ENCODE peak calls at places on chromosomes 4 and X, in nine cellular contexts. K, T, C, B, J, M, A, Y and W are unnamed samples.

GRCh38 chrX:856901-857300 is 226.3 kb downstream of the SHOX start:
- DNase-seq in Y (no peak), T (no peak), J (no peak), A (no peak), K (no peak), M (no peak), B (no peak), C (no peak), W (no peak)

GRCh38 chr4:121551271-121551670 is 145.5 kb downstream of the ANXA5 start:
- DNase-seq in C (peak), Y (peak), M (no peak), T (no peak), K (no peak), A (no peak), B (no peak), J (no peak), W (no peak)

GRCh38 chr4:183657564-183657963 is 1.4 kb downstream of the RWDD4 start:
- DNase-seq in C (no peak), Y (no peak), J (no peak), A (no peak), T (no peak), M (no peak), B (no peak), K (peak), W (peak)

GRCh38 chr4:156931267-156931666 is 40.3 kb downstream of the PDGFC start:
- DNase-seq in J (no peak), K (no peak), T (no peak), B (no peak), Y (peak), M (no peak), C (peak), A (no peak), W (no peak)

GRCh38 chrX:9626379-9626778 is 139.3 kb downstream of the GPR143 start:
- DNase-seq in T (no peak), J (no peak), A (no peak), B (no peak), K (no peak), Y (no peak), M (no peak), C (no peak), W (no peak)

GRCh38 chr4:12421364-12421763 is 992.7 kb upstream of the HS3ST1 start:
- DNase-seq in C (peak), J (no peak), A (no peak), K (no peak), B (no peak), Y (no peak), M (no peak), T (no peak), W (no peak)

GRCh38 chr4:48112017-48112667 is 21.9 kb downstream of the TXK start:
- DNase-seq in T (no peak), Y (peak), A (no peak), K (no peak), B (no peak), J (no peak), M (no peak), C (peak), W (no peak)

GRCh38 chrX:31604629-31605221 is 532.9 kb upstream of the FTHL17 start:
- DNase-seq in T (no peak), A (no peak), Y (no peak), C (no peak), B (no peak), K (no peak), M (no peak), J (no peak), W (peak)

GRCh38 chrX:17266171-17266570 is 108.8 kb upstream of the NHS start:
- DNase-seq in B (no peak), T (no peak), Y (no peak), K (no peak), J (no peak), M (no peak), C (peak), A (no peak), W (no peak)

GRCh38 chr4:169847171-169847570 is 89.4 kb upstream of the HPF1 start:
- DNase-seq in T (no peak), C (no peak), Y (no peak), A (no peak), B (no peak), K (no peak), J (no peak), M (no peak), W (no peak)

GRCh38 chr4:105451346-105451745 is 22.5 kb downstream of the PPA2 start:
- DNase-seq in Y (no peak), J (no peak), C (no peak), M (no peak), B (no peak), A (no peak), T (no peak), K (no peak), W (no peak)

GRCh38 chr4:21763865-21764264 is 184.7 kb downstream of the KCNIP4 start:
- DNase-seq in Y (no peak), M (no peak), C (no peak), A (no peak), K (no peak), T (no peak), J (no peak), B (no peak), W (no peak)

GRCh38 chrX:45697591-45697990 is 496.9 kb upstream of the DIPK2B start:
- DNase-seq in J (no peak), T (no peak), C (peak), Y (peak), K (no peak), M (no peak), A (no peak), B (no peak), W (no peak)

GRCh38 chr4:36269116-36269515 is 12.3 kb upstream of the DTHD1 start:
- DNase-seq in T (no peak), K (no peak), M (no peak), C (no peak), J (no peak), Y (no peak), A (no peak), B (no peak), W (peak)

GRCh38 chr4:82744284-82744963 is 54.2 kb downstream of the SCD5 start:
- DNase-seq in J (no peak), A (no peak), K (no peak), Y (no peak), C (peak), B (no peak), T (no peak), M (no peak), W (no peak)

GRCh38 chr4:71195932-71196331 is 142.9 kb upstream of the SLC4A4 start:
- DNase-seq in A (no peak), C (no peak), Y (peak), M (no peak), B (no peak), J (no peak), K (no peak), T (no peak), W (no peak)

GRCh38 chrX:37912286-37912685 is 64.9 kb upstream of the DYNLT3 start:
- DNase-seq in A (no peak), J (no peak), T (no peak), Y (no peak), M (no peak), B (no peak), C (peak), K (no peak), W (no peak)

GRCh38 chr4:4655011-4655410 is 113.2 kb upstream of the STX18 start:
- DNase-seq in M (no peak), B (no peak), J (no peak), C (no peak), T (no peak), A (no peak), Y (no peak), K (no peak), W (no peak)

GRCh38 chr4:148565801-148566200 is 123.6 kb upstream of the NR3C2 start:
- DNase-seq in C (no peak), M (no peak), B (no peak), J (no peak), A (no peak), K (no peak), Y (no peak), T (no peak), W (no peak)

GRCh38 chr4:13920111-13920875 is 292.8 kb upstream of the BOD1L1 start:
- DNase-seq in Y (no peak), C (peak), A (no peak), M (no peak), T (no peak), K (no peak), J (no peak), B (no peak), W (no peak)

GRCh38 chr4:116020141-116020722 is 906.8 kb upstream of the NDST4 start:
- DNase-seq in K (peak), T (no peak), M (no peak), B (no peak), C (no peak), A (no peak), J (no peak), Y (no peak), W (no peak)

GRCh38 chr4:112127736-112128322 is 17.4 kb upstream of the FAM241A start:
- DNase-seq in J (no peak), Y (peak), B (no peak), C (peak), M (no peak), A (no peak), K (no peak), T (no peak), W (no peak)

GRCh38 chr4:37976991-37977470 is 16.8 kb downstream of the PTTG2 start:
- DNase-seq in Y (peak), M (peak), C (no peak), B (peak), T (peak), A (peak), K (peak), J (peak), W (peak)

GRCh38 chrX:46912673-46913491 is 661 bp downstream of the JADE3 start:
- DNase-seq in K (peak), B (peak), J (peak), M (no peak), C (no peak), A (peak), T (peak), Y (peak), W (peak)

GRCh38 chr4:118352843-118353373 is at the start of gene PRSS12:
- DNase-seq in A (peak), B (peak), C (peak), J (peak), M (peak), Y (peak), K (no peak), T (peak), W (peak)

GRCh38 chr4:155809835-155810234 is 51.0 kb downstream of the GUCY1B1 start:
- DNase-seq in T (no peak), K (peak), M (peak), J (peak), A (no peak), B (no peak), Y (peak), C (peak), W (peak)

GRCh38 chr4:138113819-138114415 is 128.2 kb downstream of the SLC7A11 start:
- DNase-seq in T (no peak), J (no peak), M (no peak), C (peak), Y (peak), A (no peak), B (no peak), K (peak), W (no peak)

GRCh38 chr4:140330311-140330900 is 43.0 kb upstream of the SCOC start:
- DNase-seq in C (peak), T (no peak), Y (peak), A (no peak), J (no peak), M (no peak), B (no peak), K (peak), W (peak)

GRCh38 chr4:74114234-74114633 is 15.2 kb upstream of the CXCL2 start:
- DNase-seq in A (no peak), Y (peak), K (no peak), T (no peak), J (no peak), C (peak), B (no peak), M (no peak), W (no peak)

GRCh38 chr4:139266583-139267257 is 13.3 kb downstream of the MGARP start:
- DNase-seq in K (peak), C (peak), Y (peak), A (peak), M (peak), T (peak), J (peak), B (peak), W (peak)

GRCh38 chr4:42151568-42152506 is 618 bp downstream of the BEND4 start:
- DNase-seq in C (no peak), K (peak), M (no peak), A (peak), B (no peak), T (no peak), Y (no peak), J (peak), W (peak)

GRCh38 chr4:174260099-174260498 is 23.4 kb downstream of the FBXO8 start:
- DNase-seq in Y (peak), M (no peak), T (no peak), C (peak), A (no peak), K (no peak), B (no peak), J (no peak), W (no peak)

DNA sequence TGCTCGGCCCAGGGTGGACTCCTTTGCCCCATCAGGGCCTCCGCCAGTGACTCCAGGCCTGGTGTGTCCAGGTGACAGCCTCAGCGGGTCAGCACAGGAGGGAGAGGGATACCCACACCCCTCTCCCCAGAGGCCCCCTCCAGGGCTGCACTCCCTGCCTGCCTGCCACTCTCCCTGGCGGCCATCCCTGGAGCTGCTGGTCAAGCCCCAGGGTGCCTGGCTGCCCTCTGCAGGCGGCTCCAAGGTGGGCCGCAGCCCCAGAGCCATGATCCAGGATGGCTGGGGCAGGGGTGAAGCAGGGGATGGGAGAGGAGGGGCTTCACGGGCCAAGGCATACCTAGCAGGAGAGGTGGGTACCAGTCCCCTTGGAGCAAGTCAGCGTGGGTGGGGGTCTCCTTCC is 3.8 kb downstream of the FGFRL1 start:
- DNase-seq in J (no peak), B (no peak), C (no peak), A (peak), M (no peak), K (no peak), T (no peak), Y (no peak), W (no peak)
- TF ChIP-seq CTCF in J (no peak), B (no peak), C (no peak), A (peak), M (peak), K (no peak), T (no peak), Y (no peak), W (peak)

GRCh38 chr4:3193531-3194203 is 55.3 kb upstream of the MSANTD1 start:
- DNase-seq in B (no peak), T (no peak), Y (peak), A (no peak), C (peak), J (no peak), M (no peak), K (peak), W (no peak)
- TF ChIP-seq CTCF in B (no peak), T (no peak), Y (peak), A (no peak), C (peak), J (no peak), M (peak), K (peak), W (no peak)

GRCh38 chrX:105483011-105483410 is 262.5 kb upstream of the TEX13A start:
- DNase-seq in A (no peak), K (no peak), C (peak), M (no peak), J (no peak), B (no peak), T (no peak), Y (peak), W (no peak)
- TF ChIP-seq CTCF in A (no peak), K (no peak), C (no peak), M (no peak), J (no peak), B (no peak), T (no peak), Y (no peak), W (no peak)

DNA sequence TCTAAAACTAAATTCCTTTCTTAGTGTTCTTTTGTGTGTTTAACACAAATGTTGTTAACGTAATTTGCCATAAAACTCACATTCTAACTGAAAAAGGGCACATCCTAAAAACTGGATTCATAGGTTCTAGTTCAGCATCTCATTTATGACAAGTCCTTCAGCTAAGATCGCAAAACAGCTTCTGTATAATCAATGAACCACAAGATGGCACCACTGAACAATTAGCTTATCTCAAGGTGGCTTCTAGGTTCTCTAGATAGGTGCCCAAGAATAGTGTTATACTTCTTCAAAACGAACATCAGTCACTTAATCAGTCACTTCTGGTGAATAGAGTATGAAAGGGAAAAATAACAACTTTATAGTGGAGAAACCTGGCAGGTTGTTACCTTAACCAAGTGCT is 54.3 kb downstream of the NRK start:
- DNase-seq in T (no peak), M (no peak), J (no peak), Y (peak), B (no peak), K (peak), C (peak), A (no peak), W (peak)
- TF ChIP-seq CTCF in T (no peak), M (no peak), J (no peak), Y (peak), B (no peak), K (peak), C (peak), A (peak), W (no peak)